ENCODE peak calls at places on chromosome 1, in seven cellular contexts. D, Y, V, H, P, U and O are unnamed samples. For H3K27me3 and H3K4me1, the result is how much of the 10 kb centered on the place peaks cover.

GRCh38 chr1:201495447-201496295 is 11.3 kb downstream of the CSRP1 start:
- DNase-seq in D (no peak), Y (peak), V (peak), H (no peak), P (no peak), U (no peak), O (peak)

GRCh38 chr1:245956225-245956624 is 550.9 kb downstream of the SMYD3 start:
- DNase-seq in D (no peak), Y (no peak), V (peak), H (peak), P (no peak), U (no peak), O (no peak)

GRCh38 chr1:84780000-84780716 is 89.9 kb upstream of the SSX2IP start:
- DNase-seq in D (no peak), Y (peak), V (peak), H (no peak), P (no peak), U (no peak), O (peak)

GRCh38 chr1:226526801-226527595 is 21.6 kb upstream of the STUM start:
- DNase-seq in D (peak), Y (peak), V (no peak), H (no peak), P (peak), U (peak), O (no peak)

GRCh38 chr1:167332503-167332902 is 111.8 kb downstream of the POU2F1 start:
- DNase-seq in D (no peak), Y (peak), V (peak), H (peak), P (no peak), U (no peak), O (peak)

GRCh38 chr1:238658766-238659165 is 727.6 kb upstream of the CHRM3 start:
- DNase-seq in D (no peak), Y (peak), V (peak), H (peak), P (peak), U (no peak), O (peak)

GRCh38 chr1:186183219-186183618 is 191.8 kb downstream of the TPR start:
- DNase-seq in D (peak), Y (peak), V (peak), H (peak), P (no peak), U (no peak), O (peak)

GRCh38 chr1:206766251-206766856 is 4.2 kb upstream of the IL19 start:
- DNase-seq in D (no peak), Y (peak), V (peak), H (peak), P (peak), U (no peak), O (peak)

GRCh38 chr1:14118691-14119485 is 418.9 kb downstream of the PRDM2 start:
- DNase-seq in D (no peak), Y (no peak), V (peak), H (no peak), P (peak), U (no peak), O (no peak)

GRCh38 chr1:20950689-20951088 is 163.6 kb upstream of the HP1BP3 start:
- DNase-seq in D (no peak), Y (no peak), V (no peak), H (no peak), P (no peak), U (no peak), O (peak)

GRCh38 chr1:88221396-88221795 is 462.7 kb upstream of the PKN2 start:
- DNase-seq in D (no peak), Y (peak), V (peak), H (peak), P (no peak), U (no peak), O (no peak)
- H3K27me3 ChIP-seq in D (under half), Y (under half), V (under half), H (under half), P (under half), U (under half), O (under half)

GRCh38 chr1:66450043-66450514 is 83.9 kb upstream of the SGIP1 start:
- DNase-seq in D (no peak), Y (peak), V (no peak), H (no peak), P (peak), U (no peak), O (peak)

GRCh38 chr1:66444438-66445265 is 89.3 kb upstream of the SGIP1 start:
- DNase-seq in D (no peak), Y (no peak), V (no peak), H (no peak), P (peak), U (no peak), O (no peak)

GRCh38 chr1:66443793-66444192 is 90.2 kb upstream of the SGIP1 start:
- DNase-seq in D (no peak), Y (no peak), V (no peak), H (no peak), P (no peak), U (no peak), O (peak)

GRCh38 chr1:66446261-66447001 is 87.5 kb upstream of the SGIP1 start:
- DNase-seq in D (peak), Y (peak), V (peak), H (peak), P (peak), U (peak), O (peak)

GRCh38 chr1:66445492-66446181 is 88.3 kb upstream of the SGIP1 start:
- DNase-seq in D (no peak), Y (no peak), V (no peak), H (no peak), P (no peak), U (no peak), O (no peak)
- H3K9ac ChIP-seq in D (no peak), Y (peak), V (no peak), H (no peak), P (peak), U (no peak), O (no peak)

GRCh38 chr1:210010161-210010560 is 72.1 kb downstream of the SYT14 start:
- DNase-seq in D (no peak), Y (no peak), V (no peak), H (no peak), P (no peak), U (no peak), O (no peak)
- H3K4me1 ChIP-seq in D (under half), Y (under half), V (under half), H (under half), P (under half), U (under half), O (under half)

GRCh38 chr1:46524843-46525242 is 26.6 kb downstream of the KNCN start:
- DNase-seq in D (no peak), Y (no peak), V (no peak), H (no peak), P (no peak), U (no peak), O (no peak)
- H3K27me3 ChIP-seq in D (under half), Y (under half), V (under half), H (under half), P (under half), U (half or more), O (under half)

GRCh38 chr1:2499986-2500596 is 24.0 kb downstream of the PLCH2 start:
- DNase-seq in D (no peak), Y (no peak), V (no peak), H (no peak), P (no peak), U (no peak), O (no peak)

GRCh38 chr1:2501041-2501819 is 25.1 kb downstream of the PLCH2 start:
- DNase-seq in D (no peak), Y (no peak), V (no peak), H (no peak), P (no peak), U (no peak), O (no peak)

GRCh38 chr1:2498648-2499047 is 22.6 kb downstream of the PLCH2 start:
- DNase-seq in D (no peak), Y (no peak), V (no peak), H (no peak), P (no peak), U (no peak), O (no peak)

GRCh38 chr1:2497891-2498290 is 21.8 kb downstream of the PLCH2 start:
- DNase-seq in D (no peak), Y (no peak), V (no peak), H (no peak), P (no peak), U (no peak), O (no peak)

GRCh38 chr1:2499260-2499659 is 23.2 kb downstream of the PLCH2 start:
- DNase-seq in D (no peak), Y (no peak), V (no peak), H (no peak), P (no peak), U (no peak), O (no peak)
- H3K9ac ChIP-seq in D (no peak), Y (no peak), V (no peak), H (no peak), P (no peak), U (no peak), O (no peak)